ENCODE peak calls at places on chromosomes 2 and 18, in five cellular contexts. F is fibroblast of pulmonary artery, I is cardiac muscle cell, K is gastrocnemius medialis, J is fibroblast of lung. T is an unnamed sample.

GRCh38 chr2:41937464-41937861 is 110.4 kb upstream of the PKDCC start:
- DNase-seq in F (peak), I (no peak), K (no peak), J (peak), T (no peak)

GRCh38 chr18:45777393-45777792 is 48.1 kb upstream of the SIGLEC15 start:
- DNase-seq in F (peak), I (no peak), K (no peak), J (peak), T (peak)

GRCh38 chr2:192126426-192126825 is 68.3 kb downstream of the TMEFF2 start:
- DNase-seq in F (no peak), I (no peak), K (no peak), J (peak), T (no peak)

GRCh38 chr2:43086451-43087221 is 139.8 kb downstream of the ZFP36L2 start:
- DNase-seq in F (peak), I (no peak), K (peak), J (peak), T (peak)

GRCh38 chr2:163469561-163469962 is 266.2 kb downstream of the FIGN start:
- DNase-seq in F (peak), I (no peak), K (no peak), J (peak), T (no peak)

GRCh38 chr18:34932792-34933466 is 108.3 kb upstream of the MAPRE2 start:
- DNase-seq in F (no peak), I (no peak), K (no peak), J (no peak), T (no peak)

GRCh38 chr18:901769-902168 is 2.9 kb upstream of the ADCYAP1 start:
- DNase-seq in F (no peak), I (no peak), K (no peak), J (no peak), T (no peak)

GRCh38 chr2:141911485-141912066 is 219.2 kb downstream of the LRP1B start:
- DNase-seq in F (peak), I (peak), K (no peak), J (peak), T (peak)

GRCh38 chr2:63651361-63651760 is 62.6 kb downstream of the MDH1 start:
- DNase-seq in F (no peak), I (no peak), K (no peak), J (no peak), T (no peak)
- TF ChIP-seq CTCF in F (no peak), I (no peak), K (no peak), J (no peak), T (no peak)

DNA sequence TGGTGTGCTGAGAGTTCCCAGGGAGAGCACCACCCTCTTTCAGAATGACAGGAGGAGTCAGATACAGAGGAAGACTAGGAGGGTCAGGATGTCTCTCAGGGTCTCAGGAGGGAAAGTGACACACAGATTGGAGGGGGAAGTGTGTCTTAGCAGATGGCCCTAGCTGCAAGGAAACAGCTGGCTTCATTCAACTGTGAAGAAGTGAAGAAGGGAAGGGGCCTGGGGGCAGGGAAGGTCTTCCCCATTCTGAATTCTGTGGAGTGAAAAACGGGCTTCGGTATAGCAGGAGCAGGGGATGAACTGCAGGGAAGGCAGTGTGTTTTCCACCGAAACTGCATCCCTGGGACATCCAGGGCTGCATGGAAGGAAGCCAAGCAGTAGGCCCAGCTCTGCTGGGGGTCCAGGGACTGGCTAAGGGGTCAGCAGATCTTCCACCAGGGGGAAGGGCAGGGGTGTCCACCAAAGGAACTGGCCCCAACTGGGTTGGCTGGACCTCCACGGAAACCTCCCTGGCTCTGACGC is 90.0 kb upstream of the OTOS start:
- DNase-seq in F (no peak), I (no peak), K (no peak), J (no peak), T (no peak)
- H3K4me3 ChIP-seq in F (no peak), I (no peak), K (no peak), J (no peak), T (no peak)

DNA sequence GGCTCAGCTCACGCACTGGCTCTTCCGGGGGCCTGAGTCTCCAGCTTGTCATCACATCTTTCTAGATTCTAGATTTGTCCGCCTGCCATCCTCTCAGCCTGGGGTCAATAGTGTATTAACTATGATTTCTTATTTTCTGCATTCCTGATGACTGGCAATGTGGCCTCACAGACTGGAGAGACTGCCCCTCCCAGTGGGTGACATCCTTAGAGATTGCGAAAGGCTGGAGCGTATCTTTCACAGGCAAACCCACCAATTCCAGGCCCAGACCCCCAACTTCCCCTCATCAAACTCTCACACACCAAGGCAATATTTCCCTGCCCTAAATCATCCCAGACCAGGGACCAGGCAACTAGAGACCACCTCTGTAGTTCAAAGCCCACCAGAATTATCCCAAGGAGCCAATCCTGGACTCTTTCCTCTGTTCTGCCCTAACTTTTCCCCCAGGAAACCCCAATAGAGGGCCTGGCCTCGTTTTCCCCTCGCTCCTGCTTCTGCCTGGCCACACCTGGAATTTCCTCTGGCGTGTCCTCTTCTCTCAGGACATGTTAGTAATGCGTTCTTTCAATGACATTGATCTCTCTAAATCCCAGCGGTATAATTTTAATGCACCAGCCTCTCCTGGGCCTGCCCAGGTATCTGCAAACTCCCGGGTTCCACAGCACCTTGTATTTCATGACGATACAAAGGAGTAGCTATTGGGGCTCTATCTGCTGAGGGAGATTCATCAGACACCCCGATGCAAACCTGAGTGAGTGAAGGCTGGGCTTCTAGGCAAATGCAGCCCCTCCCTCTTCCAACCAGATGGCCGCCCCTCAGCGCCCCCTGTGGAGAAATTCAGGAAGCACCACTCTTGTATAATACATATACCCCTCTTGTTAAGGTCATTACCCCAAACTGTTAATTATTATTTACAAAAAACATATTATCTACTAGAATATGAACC is 2.4 kb upstream of the KCNF1 start:
- DNase-seq in F (no peak), I (peak), K (no peak), J (no peak), T (no peak)
- TF ChIP-seq CTCF in F (peak), I (peak), K (no peak), J (peak), T (peak)

DNA sequence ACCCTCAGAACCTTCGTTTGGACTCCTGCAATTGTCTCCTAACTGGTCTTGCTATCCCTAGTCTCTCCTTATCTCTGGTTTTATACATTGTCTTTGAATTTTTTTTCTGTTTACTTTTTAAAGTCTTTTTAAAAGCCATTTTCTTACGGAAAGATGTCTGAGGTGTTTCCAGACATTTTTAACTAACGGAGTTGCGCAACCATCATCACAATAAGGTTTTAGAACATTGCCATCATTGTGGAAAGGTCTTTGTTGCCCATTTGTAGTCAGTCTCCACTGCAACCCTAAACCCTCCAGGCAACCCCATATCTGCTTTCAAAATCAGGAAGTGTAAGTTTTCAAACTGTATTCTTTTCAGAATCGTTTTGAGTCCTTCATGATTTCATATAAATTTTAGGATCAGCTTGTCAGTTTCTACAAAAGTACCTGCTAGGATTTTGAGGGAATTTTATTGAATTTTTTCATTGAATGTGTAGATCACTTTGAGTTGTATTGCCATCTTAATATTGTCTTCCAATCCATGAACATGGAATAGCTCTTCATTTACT is 46.3 kb downstream of the ANKRD12 start:
- DNase-seq in F (no peak), I (no peak), K (no peak), J (no peak), T (no peak)
- H3K4me3 ChIP-seq in F (no peak), I (no peak), K (no peak), J (no peak), T (no peak)

DNA sequence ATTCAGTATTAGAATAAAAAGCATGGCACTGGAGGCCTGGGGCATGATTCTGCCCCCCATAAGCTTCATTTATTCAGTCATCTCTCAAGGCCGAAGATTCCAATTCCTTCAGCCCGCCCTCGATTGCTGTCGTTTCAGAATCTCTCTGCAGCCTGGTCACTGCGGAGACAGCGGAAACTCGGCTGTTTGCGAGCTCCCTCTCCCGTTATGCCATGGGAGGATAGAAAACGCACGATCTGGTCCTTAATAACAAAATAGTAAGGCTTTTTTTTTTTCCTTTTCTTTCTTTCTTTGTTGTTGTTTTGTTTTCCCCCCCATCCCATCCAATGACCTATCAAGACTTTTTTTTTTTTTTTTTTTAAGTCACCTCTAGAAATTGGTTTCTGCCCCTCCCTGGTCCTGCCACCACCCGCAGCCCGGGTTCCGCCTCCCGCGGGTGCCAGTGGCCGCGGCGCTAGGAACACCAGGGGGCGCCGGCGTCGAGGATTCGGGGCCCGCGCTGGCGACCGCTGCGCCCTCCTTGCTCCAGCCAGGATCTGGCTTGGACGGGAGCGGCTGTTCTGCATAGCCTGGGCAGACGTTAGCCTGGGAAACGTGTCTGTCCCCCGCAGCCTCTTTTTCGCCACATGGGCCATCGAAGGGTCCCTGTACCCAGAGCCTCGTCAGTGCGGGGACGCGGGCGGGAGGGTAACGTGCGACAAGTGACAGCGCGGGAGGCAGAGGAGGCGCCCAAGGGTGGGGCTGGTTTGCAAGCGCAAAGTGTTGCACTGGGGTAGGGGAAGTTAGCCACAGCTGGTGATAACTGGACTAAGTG is 10.0 kb downstream of the CPLX4 start:
- DNase-seq in F (peak), I (peak), K (peak), J (peak), T (peak)
- TF ChIP-seq CTCF in F (peak), I (peak), K (peak), J (peak), T (peak)

GRCh38 chr2:128503358-128504241 is 184.9 kb upstream of the HS6ST1 start:
- DNase-seq in F (no peak), I (no peak), K (no peak), J (no peak), T (no peak)
- H3K4me3 ChIP-seq in F (no peak), I (no peak), K (no peak), J (no peak), T (no peak)

GRCh38 chr2:81266106-81266505 is 961.6 kb upstream of the LRRTM1 start:
- DNase-seq in F (peak), I (peak), K (no peak), J (no peak), T (no peak)
- TF ChIP-seq CTCF in F (no peak), I (peak), K (no peak), J (no peak), T (no peak)

DNA sequence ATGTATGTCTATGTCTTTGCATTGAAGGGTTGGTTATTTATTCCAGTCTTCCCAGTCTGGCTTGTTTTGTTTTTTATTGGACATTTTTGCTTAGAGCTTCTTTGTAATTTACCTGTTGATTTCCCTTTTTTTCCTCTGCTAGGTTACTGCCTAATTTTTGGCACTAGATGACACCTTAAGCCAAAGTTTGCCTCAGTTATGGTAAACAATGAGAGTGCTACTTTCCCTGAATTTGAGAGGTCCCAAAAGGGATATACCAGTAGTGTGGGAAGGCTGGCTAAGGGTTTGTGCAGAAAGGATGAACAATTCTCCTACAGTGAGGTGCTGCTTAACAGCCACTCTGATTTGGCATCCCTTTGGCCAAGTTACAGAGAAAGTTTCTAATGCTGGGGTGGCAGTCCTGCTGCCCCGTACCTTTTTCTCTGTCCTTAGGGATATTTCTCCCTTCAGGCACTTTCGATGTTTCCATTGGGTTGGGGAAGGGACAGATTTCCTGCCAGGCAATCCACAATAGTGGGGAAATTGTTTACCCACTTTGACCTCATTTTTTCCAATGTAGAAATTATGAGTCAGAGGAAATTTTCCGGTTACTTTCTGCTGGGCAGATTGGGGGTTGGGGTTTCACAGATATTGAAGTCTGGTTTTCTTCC is 354.9 kb downstream of the PTPRM start:
- DNase-seq in F (peak), I (no peak), K (no peak), J (peak), T (peak)
- H3K4me3 ChIP-seq in F (no peak), I (no peak), K (no peak), J (no peak), T (no peak)

GRCh38 chr2:198930170-198930569 is 527.6 kb downstream of the SATB2 start:
- DNase-seq in F (no peak), I (no peak), K (no peak), J (no peak), T (peak)
- TF ChIP-seq CTCF in F (no peak), I (no peak), K (no peak), J (peak), T (peak)

T was measured in foreskin fibroblast.